ENCODE peak calls at places on chromosomes 6 and 20, in four cellular contexts. H is K562, R is HepG2, C is HCT116. J is an unnamed sample.

GRCh38 chr6:16095180-16095579 is 33.7 kb upstream of the MYLIP start:
- DNase-seq in R (no peak), C (no peak), H (no peak), J (no peak)

GRCh38 chr6:36301781-36302180 is 31.9 kb downstream of the PNPLA1 start:
- DNase-seq in C (no peak), R (no peak), H (no peak), J (no peak)

GRCh38 chr6:166344240-166344639 is 1.9 kb upstream of the SFT2D1 start:
- DNase-seq in R (no peak), H (no peak), C (no peak), J (no peak)

GRCh38 chr20:38242848-38243449 is 17.6 kb downstream of the KIAA1755 start:
- DNase-seq in R (peak), H (peak), C (peak), J (no peak)

GRCh38 chr6:52293067-52293466 is 8.5 kb upstream of the MCM3 start:
- DNase-seq in H (no peak), C (no peak), R (no peak), J (no peak)

GRCh38 chr6:31663961-31664789 is 622 bp downstream of the GPANK1 start:
- DNase-seq in R (no peak), H (peak), C (no peak), J (no peak)

GRCh38 chr20:47397652-47398301 is 41.3 kb upstream of the ZMYND8 start:
- DNase-seq in H (no peak), R (no peak), C (no peak), J (no peak)

GRCh38 chr20:61024390-61024789 is 227.7 kb upstream of the CDH4 start:
- DNase-seq in C (no peak), R (no peak), H (no peak), J (no peak)

GRCh38 chr20:62860391-62860923 is 1.2 kb downstream of the TCFL5 start:
- DNase-seq in C (no peak), R (peak), H (no peak), J (no peak)

GRCh38 chr20:4160761-4161305 is 145.5 kb upstream of the RNF24 start:
- DNase-seq in H (no peak), C (no peak), R (peak), J (no peak)

GRCh38 chr6:115972679-115973078 is 88.0 kb downstream of the FRK start:
- DNase-seq in C (no peak), H (no peak), R (no peak), J (no peak)

GRCh38 chr6:100296810-100297544 is 167.7 kb downstream of the SIM1 start:
- DNase-seq in R (peak), H (no peak), C (peak), J (peak)

GRCh38 chr6:7165736-7166296 is 58.1 kb downstream of the RREB1 start:
- DNase-seq in H (peak), R (no peak), C (no peak), J (no peak)

GRCh38 chr6:153162646-153163045 is 31.6 kb upstream of the RGS17 start:
- DNase-seq in R (no peak), C (no peak), H (no peak), J (no peak)
- TF ChIP-seq SIN3A in R (no peak), C (no peak), H (no peak), J (no peak)

GRCh38 chr6:39934060-39934757 is at the start of gene MOCS1:
- DNase-seq in R (peak), C (peak), H (peak), J (no peak)
- TF ChIP-seq TCF7L2 in R (no peak), C (no peak), H (no peak), J (no peak)

GRCh38 chr6:111612379-111612778 is 6.7 kb upstream of the TRAF3IP2 start:
- DNase-seq in H (no peak), R (no peak), C (no peak), J (no peak)
- TF ChIP-seq POLR2AphosphoS5 in H (no peak), R (no peak), C (no peak), J (no peak)

GRCh38 chr6:49549691-49550412 is 616 bp upstream of the C6orf141 start:
- DNase-seq in R (no peak), H (no peak), C (no peak), J (no peak)
- TF ChIP-seq SIN3A in R (no peak), H (no peak), C (no peak), J (no peak)

J was measured in Panc1.